ENCODE peak calls at places on chromosomes 2 and 18, in eight cellular contexts. T, D, C, F, B, X, M and R are unnamed samples.

GRCh38 chr2:53751728-53752127 is 15.9 kb upstream of the CHAC2 start:
- DNase-seq in T (no peak), D (no peak), C (no peak), F (no peak), B (no peak), X (no peak), M (peak), R (no peak)

GRCh38 chr2:205964111-205964761 is 121.7 kb downstream of the INO80D start:
- DNase-seq in T (no peak), D (no peak), C (no peak), F (no peak), B (no peak), X (no peak), M (no peak), R (peak)

GRCh38 chr18:48031641-48032040 is 101.2 kb upstream of the SMAD2 start:
- DNase-seq in T (no peak), D (peak), C (peak), F (no peak), B (no peak), X (no peak), M (no peak), R (peak)

GRCh38 chr2:134460583-134460998 is 206.7 kb downstream of the MGAT5 start:
- DNase-seq in T (peak), D (peak), C (no peak), F (peak), B (peak), X (no peak), M (peak), R (no peak)

GRCh38 chr2:143615617-143616016 is 486.4 kb downstream of the ARHGAP15 start:
- DNase-seq in T (no peak), D (no peak), C (no peak), F (no peak), B (no peak), X (no peak), M (no peak), R (no peak)

GRCh38 chr2:69100220-69100723 is 87.3 kb downstream of the ANTXR1 start:
- DNase-seq in T (no peak), D (no peak), C (no peak), F (no peak), B (no peak), X (no peak), M (peak), R (no peak)

GRCh38 chr2:38377501-38378258 is 607 bp upstream of the ATL2 start:
- DNase-seq in T (peak), D (no peak), C (no peak), F (no peak), B (peak), X (no peak), M (peak), R (no peak)

GRCh38 chr18:73688161-73688560 is 459.5 kb downstream of the FBXO15 start:
- DNase-seq in T (no peak), D (no peak), C (no peak), F (no peak), B (no peak), X (no peak), M (no peak), R (no peak)

GRCh38 chr2:159982270-159982669 is 80.1 kb downstream of the PLA2R1 start:
- DNase-seq in T (peak), D (no peak), C (no peak), F (no peak), B (no peak), X (peak), M (peak), R (peak)